ENCODE peak calls at places on chromosomes 4 and X, in eight cellular contexts. U, I, K, T, O, S, V and D are unnamed samples.

GRCh38 chr4:68748181-68748981 is 67.4 kb upstream of the UGT2B10 start:
- DNase-seq in U (no peak), I (no peak), K (no peak), T (no peak), O (no peak), S (no peak), V (no peak), D (no peak)

GRCh38 chr4:137755033-137755471 is 222.8 kb upstream of the PCDH18 start:
- DNase-seq in U (no peak), I (no peak), K (no peak), T (peak; percentile 61), O (no peak), S (no peak), V (no peak), D (no peak)

GRCh38 chr4:31193516-31193915 is 473.3 kb downstream of the PCDH7 start:
- DNase-seq in U (no peak), I (no peak), K (no peak), T (no peak), O (no peak), S (no peak), V (no peak), D (no peak)

GRCh38 chr4:98421106-98421505 is 159.9 kb downstream of the RAP1GDS1 start:
- DNase-seq in U (no peak), I (no peak), K (no peak), T (peak; percentile 77), O (no peak), S (no peak), V (no peak), D (no peak)

GRCh38 chrX:118702741-118703140 is 24.7 kb upstream of the IL13RA1 start:
- DNase-seq in U (no peak), I (no peak), K (no peak), T (peak; percentile 42), O (no peak), S (no peak), V (no peak), D (no peak)

GRCh38 chr4:104967034-104967401 is 179.7 kb upstream of the TET2 start:
- DNase-seq in U (no peak), I (no peak), K (no peak), T (no peak), O (no peak), S (no peak), V (no peak), D (no peak)

GRCh38 chr4:187937557-187937956 is 58.0 kb upstream of the ZFP42 start:
- DNase-seq in U (no peak), I (no peak), K (no peak), T (no peak), O (no peak), S (no peak), V (no peak), D (no peak)

GRCh38 chr4:47913858-47914218 is 545 bp downstream of the NFXL1 start:
- DNase-seq in U (peak; percentile 38), I (peak; percentile 66), K (peak; percentile 50), T (no peak), O (peak; percentile 53), S (peak; percentile 63), V (peak; percentile 47), D (peak; percentile 33)

GRCh38 chr4:73037057-73037456 is 32.5 kb downstream of the COX18 start:
- DNase-seq in U (no peak), I (no peak), K (no peak), T (no peak), O (no peak), S (no peak), V (no peak), D (no peak)

GRCh38 chrX:96379951-96380350 is 304.7 kb upstream of the DIAPH2 start:
- DNase-seq in U (no peak), I (no peak), K (no peak), T (no peak), O (no peak), S (no peak), V (no peak), D (no peak)

GRCh38 chr4:52423967-52424366 is 235.1 kb downstream of the USP46 start:
- DNase-seq in U (no peak), I (no peak), K (no peak), T (no peak), O (no peak), S (no peak), V (no peak), D (no peak)

GRCh38 chr4:181672751-181673150 is 570.5 kb upstream of the TENM3 start:
- DNase-seq in U (no peak), I (no peak), K (no peak), T (no peak), O (no peak), S (no peak), V (no peak), D (no peak)

GRCh38 chrX:53683556-53684414 is 2.7 kb downstream of the HUWE1 start:
- DNase-seq in U (peak; percentile 97), I (peak; percentile 97), K (peak; percentile 75), T (peak; percentile 98), O (peak; percentile 93), S (peak; percentile 98), V (peak; percentile 92), D (peak; percentile 69)

GRCh38 chr4:39621582-39621981 is 17.1 kb downstream of the SMIM14 start:
- DNase-seq in U (peak; percentile 40), I (peak; percentile 66), K (no peak), T (peak; percentile 81), O (peak; percentile 53), S (no peak), V (peak; percentile 81), D (no peak)

GRCh38 chr4:47465008-47465407 is 1.5 kb upstream of the COMMD8 start:
- DNase-seq in U (no peak), I (no peak), K (no peak), T (no peak), O (no peak), S (no peak), V (no peak), D (no peak)

GRCh38 chr4:80196259-80197131 is 808 bp upstream of the PRDM8 start:
- DNase-seq in U (peak; percentile 49), I (no peak), K (no peak), T (peak; percentile 35), O (no peak), S (peak; percentile 88), V (no peak), D (no peak)

GRCh38 chrX:114077773-114078172 is 506.1 kb upstream of the HTR2C start:
- DNase-seq in U (no peak), I (no peak), K (no peak), T (no peak), O (no peak), S (no peak), V (no peak), D (no peak)

GRCh38 chrX:114071412-114071811 is 512.5 kb upstream of the HTR2C start:
- DNase-seq in U (no peak), I (no peak), K (no peak), T (no peak), O (no peak), S (no peak), V (no peak), D (no peak)

GRCh38 chrX:114073926-114074325 is 510.0 kb upstream of the HTR2C start:
- DNase-seq in U (no peak), I (no peak), K (no peak), T (no peak), O (no peak), S (peak; percentile 58), V (no peak), D (no peak)

GRCh38 chrX:114075073-114075673 is 508.7 kb upstream of the HTR2C start:
- DNase-seq in U (no peak), I (no peak), K (no peak), T (no peak), O (no peak), S (no peak), V (no peak), D (no peak)
- TF ChIP-seq CTCF in U (peak; percentile 25), I (no peak), K (peak; percentile 70), T (peak; percentile 40), O (no peak), S (peak; percentile 68), V (no peak), D (no peak)

GRCh38 chr4:139655116-139655515 is 10.5 kb upstream of the MGST2 start:
- DNase-seq in U (peak; percentile 41), I (no peak), K (no peak), T (peak; percentile 48), O (no peak), S (peak; percentile 33), V (no peak), D (no peak)
- TF ChIP-seq CTCF in U (peak; percentile 45), I (peak; percentile 38), K (peak; percentile 45), T (peak; percentile 53), O (no peak), S (peak; percentile 41), V (no peak), D (no peak)

DNA sequence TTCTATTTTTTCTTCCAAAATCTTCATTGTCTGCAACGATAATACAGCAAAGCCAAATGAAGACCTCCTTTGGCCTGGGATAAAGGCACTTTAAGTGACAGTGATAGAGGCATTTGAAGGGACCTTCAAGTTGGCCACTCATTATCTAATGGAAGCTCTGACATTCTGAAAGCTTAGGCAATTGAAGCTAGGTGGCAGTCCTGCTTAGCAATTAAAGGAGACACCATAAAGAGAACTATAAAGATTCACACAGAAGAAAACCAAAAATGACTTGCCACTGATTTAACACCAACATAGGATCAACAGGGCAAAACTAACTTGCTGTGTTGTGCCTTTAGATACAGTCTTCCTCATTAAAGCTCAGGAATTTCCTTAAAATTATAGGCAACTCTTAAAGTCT is 103.3 kb upstream of the TSPAN7 start:
- DNase-seq in U (peak; percentile 8), I (no peak), K (no peak), T (no peak), O (no peak), S (no peak), V (no peak), D (no peak)
- TF ChIP-seq CTCF in U (no peak), I (peak; percentile 45), K (no peak), T (no peak), O (no peak), S (peak; percentile 17), V (no peak), D (no peak)

DNA sequence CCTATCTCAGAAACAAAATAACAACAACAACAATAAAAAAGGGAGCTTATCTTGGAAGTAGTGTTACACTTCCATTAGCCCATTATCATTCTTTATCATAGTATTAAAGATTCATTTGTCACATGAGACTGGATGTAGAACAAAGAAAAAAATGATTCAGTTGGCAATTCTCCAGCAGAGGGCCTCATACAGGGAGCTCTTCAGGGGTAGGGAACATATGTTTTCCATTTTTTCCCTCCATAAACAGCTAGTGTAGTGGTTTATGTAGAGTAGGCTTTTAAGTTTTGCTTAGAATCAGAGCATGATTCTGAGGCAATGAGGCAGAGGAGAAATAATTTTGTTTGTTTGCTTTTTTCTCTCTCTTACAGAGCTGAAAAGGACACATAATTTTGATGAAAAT is 5.8 kb downstream of the CPE start:
- DNase-seq in U (no peak), I (no peak), K (no peak), T (peak; percentile 11), O (no peak), S (no peak), V (no peak), D (no peak)
- TF ChIP-seq CTCF in U (no peak), I (no peak), K (peak; percentile 50), T (no peak), O (no peak), S (peak; percentile 52), V (no peak), D (no peak)